ENCODE peak calls at places on chromosomes 13 and 19, in six cellular contexts. Q is nephron progenitor cell, S is WERI-Rb-1, O is pons, U is colonic mucosa, L is amniotic stem cell. Y is an unnamed sample.

GRCh38 chr13:67841071-67841470 is 610.9 kb upstream of the PCDH9 start:
- DNase-seq in Q (no peak), O (no peak), S (no peak), U (no peak), L (no peak), Y (no peak)

GRCh38 chr13:26051231-26052135 is at the start of gene SHISA2:
- DNase-seq in O (no peak), L (peak; percentile 27), Q (peak; percentile 69), S (peak; percentile 87), U (peak; percentile 18), Y (peak; percentile 6)

GRCh38 chr19:40234429-40235237 is 8.1 kb upstream of the CCNP start:
- DNase-seq in Q (no peak), O (no peak), U (no peak), S (no peak), L (no peak), Y (no peak)

GRCh38 chr13:111913790-111914189 is 153.2 kb upstream of the SOX1 start:
- DNase-seq in U (peak; percentile 7), S (peak; percentile 0), O (no peak), Q (no peak), L (no peak), Y (no peak)

GRCh38 chr13:79171131-79172061 is 234.7 kb downstream of the RBM26 start:
- DNase-seq in U (no peak), L (no peak), Q (peak; percentile 2), S (peak; percentile 46), O (no peak), Y (no peak)

GRCh38 chr19:40718774-40719391 is 2.0 kb downstream of the ITPKC start:
- DNase-seq in Q (peak; percentile 57), U (peak; percentile 97), L (peak; percentile 10), O (no peak), S (peak; percentile 58), Y (no peak)

GRCh38 chr13:28423010-28423409 is 71.9 kb downstream of the FLT1 start:
- DNase-seq in U (peak; percentile 31), L (no peak), O (peak; percentile 83), Q (no peak), S (no peak), Y (no peak)

GRCh38 chr13:114259974-114260373 is 21.4 kb upstream of the UPF3A start:
- DNase-seq in L (no peak), Q (no peak), O (peak; percentile 31), S (no peak), U (no peak), Y (no peak)

GRCh38 chr13:110047511-110047910 is 259.4 kb downstream of the COL4A1 start:
- DNase-seq in L (no peak), Q (no peak), O (peak; percentile 16), U (peak; percentile 26), S (no peak), Y (no peak)

GRCh38 chr13:113126265-113127150 is 3.9 kb downstream of the F10 start:
- DNase-seq in O (no peak), U (no peak), S (peak; percentile 8), Q (no peak), L (no peak), Y (no peak)

GRCh38 chr13:51584731-51585191 is 499 bp downstream of the WDFY2 start:
- DNase-seq in O (no peak), Q (peak; percentile 63), S (peak; percentile 36), L (peak; percentile 16), U (peak; percentile 63), Y (peak; percentile 65)

GRCh38 chr13:103140001-103140671 is 73.9 kb upstream of the SLC10A2 start:
- DNase-seq in L (peak; percentile 7), O (peak; percentile 59), Q (no peak), S (peak; percentile 45), U (no peak), Y (no peak)

GRCh38 chr13:94602467-94602866 is 810 bp downstream of the GPR180 start:
- DNase-seq in O (peak; percentile 32), Q (no peak), L (no peak), S (no peak), U (no peak), Y (no peak)

GRCh38 chr13:101554420-101555125 is 102.1 kb downstream of the ITGBL1 start:
- DNase-seq in L (no peak), Q (no peak), S (peak; percentile 31), O (no peak), U (no peak), Y (no peak)

GRCh38 chr19:2273356-2274184 is 8.4 kb downstream of the PEAK3 start:
- DNase-seq in L (no peak), Q (peak; percentile 93), U (peak; percentile 82), O (no peak), S (peak; percentile 89), Y (peak; percentile 73)

GRCh38 chr13:103931396-103931795 is 865.2 kb upstream of the SLC10A2 start:
- DNase-seq in O (no peak), U (no peak), S (no peak), L (no peak), Q (no peak), Y (no peak)

GRCh38 chr13:49844191-49844590 is 51.7 kb upstream of the KPNA3 start:
- DNase-seq in U (no peak), Q (no peak), L (no peak), S (no peak), O (no peak), Y (no peak)

GRCh38 chr19:42232435-42232834 is 10.0 kb downstream of the GSK3A start:
- DNase-seq in U (no peak), S (no peak), O (no peak), L (no peak), Q (no peak), Y (no peak)

GRCh38 chr19:46341937-46342336 is 5.0 kb upstream of the PPP5C start:
- DNase-seq in S (no peak), O (no peak), L (no peak), U (no peak), Q (no peak), Y (no peak)

GRCh38 chr13:32443111-32443510 is 15.2 kb upstream of the N4BP2L1 start:
- DNase-seq in S (peak; percentile 29), O (peak; percentile 61), L (no peak), Q (no peak), U (no peak), Y (peak; percentile 32)

GRCh38 chr19:58237324-58237723 is 8.6 kb downstream of the ZNF544 start:
- DNase-seq in Q (no peak), L (no peak), O (no peak), U (no peak), S (no peak), Y (no peak)

GRCh38 chr13:94992277-94992989 is 280.1 kb upstream of the SOX21 start:
- DNase-seq in S (no peak), O (no peak), Q (no peak), L (no peak), U (no peak), Y (no peak)

GRCh38 chr19:30225615-30226463 is 146.3 kb upstream of the ZNF536 start:
- DNase-seq in L (no peak), O (no peak), S (no peak), U (no peak), Q (peak; percentile 31), Y (no peak)

GRCh38 chr19:2846180-2846935 is 5.1 kb downstream of the ZNF555 start:
- DNase-seq in U (no peak), O (no peak), S (no peak), L (no peak), Q (no peak), Y (no peak)

GRCh38 chr19:49528211-49528771 is 488 bp downstream of the RCN3 start:
- DNase-seq in S (no peak), L (peak; percentile 31), U (no peak), Q (no peak), O (no peak), Y (no peak)

GRCh38 chr19:36973844-36974195 is 57.7 kb downstream of the ZNF568 start:
- DNase-seq in O (no peak), L (no peak), S (no peak), U (no peak), Q (no peak), Y (no peak)

GRCh38 chr19:4278460-4278901 is 585 bp upstream of the SHD start:
- DNase-seq in O (no peak), S (peak; percentile 45), U (no peak), L (no peak), Q (no peak), Y (no peak)

GRCh38 chr13:97121894-97122293 is 100.2 kb upstream of the MBNL2 start:
- DNase-seq in L (no peak), U (no peak), Q (no peak), S (no peak), O (no peak), Y (no peak)

GRCh38 chr13:33311040-33311439 is 25.5 kb upstream of the STARD13 start:
- DNase-seq in O (no peak), L (no peak), S (no peak), U (no peak), Q (no peak), Y (no peak)

Y was measured in effector CD4-positive, alpha-beta T cell.